ENCODE peak calls at places on chromosomes 6 and 20, in eight cellular contexts. W, Y, U, H, E, S, B and V are unnamed samples.

GRCh38 chr6:36692220-36692619 is 5.4 kb upstream of the RAB44 start:
- DNase-seq in W (no peak), B (no peak), U (no peak), H (no peak), E (no peak), Y (no peak), S (no peak), V (no peak)

GRCh38 chr6:24273471-24273870 is 84.4 kb downstream of the DCDC2 start:
- DNase-seq in B (no peak), H (peak; percentile 9), Y (no peak), W (no peak), U (no peak), E (peak; percentile 23), S (peak; percentile 0), V (no peak)

GRCh38 chr6:39189915-39190544 is 39.2 kb downstream of the KCNK5 start:
- DNase-seq in Y (no peak), S (peak; percentile 12), B (no peak), H (no peak), U (no peak), W (peak; percentile 79), E (peak; percentile 31), V (peak; percentile 68)

GRCh38 chr20:61436268-61436667 is 184.2 kb downstream of the CDH4 start:
- DNase-seq in B (no peak), Y (no peak), W (no peak), U (no peak), E (peak; percentile 27), S (peak; percentile 79), H (peak; percentile 87), V (no peak)

GRCh38 chr20:64233725-64234124 is 21.8 kb upstream of the PCMTD2 start:
- DNase-seq in E (no peak), W (no peak), Y (peak; percentile 82), U (no peak), H (no peak), S (no peak), B (no peak), V (peak; percentile 74)

GRCh38 chr20:51184289-51184688 is 161.4 kb upstream of the KCNG1 start:
- DNase-seq in H (no peak), U (no peak), W (no peak), S (peak; percentile 26), Y (no peak), E (peak; percentile 43), B (no peak), V (no peak)

GRCh38 chr6:44662461-44663121 is 275.1 kb downstream of the CDC5L start:
- DNase-seq in Y (no peak), W (peak; percentile 64), H (no peak), S (peak; percentile 91), E (peak; percentile 94), U (no peak), B (no peak), V (no peak)

GRCh38 chr6:168125429-168126001 is 46.5 kb upstream of the FRMD1 start:
- DNase-seq in E (no peak), W (no peak), S (no peak), Y (no peak), H (no peak), B (no peak), U (no peak), V (no peak)

GRCh38 chr6:43247115-43247999 is 4.1 kb downstream of the TTBK1 start:
- DNase-seq in W (no peak), H (no peak), E (peak; percentile 43), U (no peak), S (no peak), Y (peak; percentile 80), B (peak; percentile 83), V (peak; percentile 83)

GRCh38 chr20:58908941-58909340 is 56.4 kb downstream of the GNAS start:
- DNase-seq in S (no peak), Y (no peak), E (no peak), H (no peak), U (no peak), B (no peak), W (no peak), V (no peak)

GRCh38 chr6:27507041-27507956 is 34.4 kb upstream of the ZNF184 start:
- DNase-seq in E (no peak), Y (no peak), B (no peak), W (no peak), U (no peak), S (no peak), H (no peak), V (no peak)

GRCh38 chr6:35543459-35544193 is 30.9 kb upstream of the TULP1 start:
- DNase-seq in S (no peak), Y (no peak), B (no peak), W (no peak), H (no peak), E (peak; percentile 28), U (no peak), V (no peak)

GRCh38 chr6:142784344-142784743 is 160.6 kb downstream of the HIVEP2 start:
- DNase-seq in Y (no peak), H (no peak), U (peak; percentile 86), E (peak; percentile 20), W (no peak), B (peak; percentile 69), S (no peak), V (no peak)

GRCh38 chr20:52104546-52105044 is 87.0 kb downstream of the ZFP64 start:
- DNase-seq in Y (no peak), U (no peak), H (no peak), W (peak; percentile 86), B (no peak), E (peak; percentile 28), S (peak; percentile 20), V (no peak)

GRCh38 chr20:4613718-4614620 is 107.7 kb upstream of the PRND start:
- DNase-seq in B (peak; percentile 38), W (peak; percentile 68), H (no peak), S (peak; percentile 68), Y (peak; percentile 43), U (peak; percentile 38), E (peak; percentile 57), V (peak; percentile 28)

GRCh38 chr20:37913563-37914366 is 10.8 kb downstream of the VSTM2L start:
- DNase-seq in U (no peak), Y (no peak), H (no peak), B (no peak), E (no peak), W (no peak), S (no peak), V (no peak)

GRCh38 chr20:37914367-37914671 is 11.4 kb downstream of the VSTM2L start:
- DNase-seq in H (no peak), W (no peak), E (no peak), S (no peak), Y (no peak), B (no peak), U (no peak), V (no peak)

GRCh38 chr20:37915800-37916570 is 13.1 kb downstream of the VSTM2L start:
- DNase-seq in H (no peak), W (peak; percentile 77), Y (no peak), B (no peak), S (no peak), U (no peak), E (no peak), V (no peak)

GRCh38 chr20:37915434-37915787 is 12.5 kb downstream of the VSTM2L start:
- DNase-seq in U (no peak), E (no peak), B (no peak), Y (no peak), S (no peak), W (no peak), H (no peak), V (no peak)

GRCh38 chr20:37914672-37915433 is 11.9 kb downstream of the VSTM2L start:
- DNase-seq in U (no peak), S (no peak), E (peak; percentile 23), H (no peak), Y (no peak), B (peak; percentile 57), W (peak; percentile 82), V (no peak)
- H3K4me3 ChIP-seq in U (no peak overlapping the region), S (no peak overlapping the region), E (peak overlapping the region; percentile 43), H (peak overlapping the region; percentile 7), Y (no peak overlapping the region), B (no peak overlapping the region), W (peak overlapping the region; percentile 60), V (no peak overlapping the region)

GRCh38 chr20:21510414-21510971 is 3.4 kb downstream of the NKX2-2 start:
- DNase-seq in U (no peak), Y (no peak), B (no peak), H (no peak), E (no peak), W (peak; percentile 62), S (peak; percentile 14), V (no peak)

GRCh38 chr20:21510995-21511394 is 2.9 kb downstream of the NKX2-2 start:
- DNase-seq in S (no peak), U (no peak), W (no peak), H (no peak), B (no peak), Y (no peak), E (no peak), V (no peak)

GRCh38 chr20:21508230-21509078 is 5.4 kb downstream of the NKX2-2 start:
- DNase-seq in Y (no peak), H (no peak), S (no peak), U (no peak), E (no peak), W (peak; percentile 58), B (no peak), V (no peak)

GRCh38 chr20:21509079-21509596 is 4.7 kb downstream of the NKX2-2 start:
- DNase-seq in H (no peak), U (no peak), E (no peak), Y (no peak), B (no peak), S (no peak), W (peak; percentile 39), V (no peak)

DNA sequence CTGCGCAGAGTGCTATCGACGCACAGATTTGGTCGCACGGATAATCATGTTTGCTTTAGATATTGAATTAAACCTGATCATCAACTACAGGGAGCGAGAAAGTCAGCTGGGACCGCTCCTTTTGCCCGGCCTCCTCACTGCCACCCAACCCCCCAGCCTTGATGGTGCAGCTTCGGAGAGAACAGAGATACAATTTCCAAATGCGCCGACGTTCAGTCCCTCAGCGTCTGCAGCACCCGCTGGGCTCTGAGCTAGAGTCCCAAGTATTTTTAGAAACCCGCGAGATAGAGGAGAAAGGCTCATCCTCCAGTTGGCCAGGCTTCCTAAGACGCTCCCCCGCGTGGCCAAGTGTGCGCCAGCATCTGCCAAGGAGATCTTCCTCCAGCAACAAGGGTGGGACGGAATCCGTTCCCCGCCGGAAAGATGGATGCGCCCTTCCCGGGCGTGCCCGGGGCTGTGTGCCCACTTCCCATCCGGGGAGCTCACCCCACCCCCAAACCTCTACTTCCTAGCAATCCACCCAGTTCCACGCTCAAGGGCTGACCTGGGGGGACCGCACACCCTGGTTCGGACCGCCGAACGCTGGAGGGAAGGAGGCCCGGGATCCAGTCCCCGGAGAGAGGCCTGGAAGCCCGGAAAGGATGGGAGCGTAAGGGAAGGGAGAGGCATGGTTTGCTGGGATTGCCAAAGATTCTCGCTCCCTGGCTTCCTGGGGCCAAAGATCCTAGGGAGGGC is 4.1 kb downstream of the NKX2-2 start:
- DNase-seq in S (peak; percentile 73), W (peak; percentile 68), U (no peak), H (no peak), Y (no peak), E (peak; percentile 34), B (no peak), V (no peak)
- H3K4me3 ChIP-seq in S (peak overlapping the region; percentile 51), W (peak overlapping the region; percentile 58), U (no peak overlapping the region), H (peak overlapping the region; percentile 32), Y (no peak overlapping the region), E (peak overlapping the region; percentile 8), B (peak overlapping the region; percentile 51), V (no peak overlapping the region)

GRCh38 chr6:105609375-105609991 is 206.6 kb upstream of the PREP start:
- DNase-seq in U (no peak), B (no peak), E (peak; percentile 77), S (no peak), Y (no peak), H (no peak), W (no peak), V (peak; percentile 10)
- H3K4me3 ChIP-seq in U (no peak overlapping the region), B (no peak overlapping the region), E (peak overlapping the region; percentile 4), S (no peak overlapping the region), Y (no peak overlapping the region), H (no peak overlapping the region), W (no peak overlapping the region), V (no peak overlapping the region)

GRCh38 chr6:319177-320131 is 27.2 kb downstream of the DUSP22 start:
- DNase-seq in U (peak; percentile 95), Y (no peak), S (no peak), H (no peak), W (no peak), E (no peak), B (peak; percentile 76), V (no peak)
- H3K4me3 ChIP-seq in U (peak overlapping the region; percentile 57), Y (no peak overlapping the region), S (no peak overlapping the region), H (no peak overlapping the region), W (no peak overlapping the region), E (no peak overlapping the region), B (peak overlapping the region; percentile 54), V (no peak overlapping the region)